ENCODE peak calls at places on chromosomes 12 and 14, in eight cellular contexts. One of them, this sample, is unnamed. For H3K4me1, the result is how much of the 10 kb centered on the place peaks cover.

GRCh38 chr12:54890339-54890738 is 36.0 kb downstream of the MUCL1 start:
- DNase-seq in upper lobe of right lung: no peak
- DNase-seq in heart left ventricle: no peak
- DNase-seq in ovary: no peak
- DNase-seq in lower lobe of right lung: no peak
- DNase-seq in GM23248: no peak
- DNase-seq in Peyer's patch: no peak
- DNase-seq in HepG2: no peak
- DNase-seq in this sample: no peak

GRCh38 chr12:95304673-95305198 is 87.1 kb downstream of the VEZT start:
- DNase-seq in heart left ventricle: no peak
- DNase-seq in upper lobe of right lung: no peak
- DNase-seq in ovary: no peak
- DNase-seq in GM23248: peak
- DNase-seq in lower lobe of right lung: no peak
- DNase-seq in Peyer's patch: no peak
- DNase-seq in HepG2: no peak
- DNase-seq in this sample: no peak

GRCh38 chr12:93758974-93759373 is 81.8 kb downstream of the CRADD start:
- DNase-seq in HepG2: no peak
- DNase-seq in GM23248: no peak
- DNase-seq in Peyer's patch: no peak
- DNase-seq in lower lobe of right lung: no peak
- DNase-seq in upper lobe of right lung: no peak
- DNase-seq in heart left ventricle: no peak
- DNase-seq in ovary: no peak
- DNase-seq in this sample: no peak

GRCh38 chr12:97960741-97961608 is 498.4 kb downstream of the RMST start:
- DNase-seq in upper lobe of right lung: no peak
- DNase-seq in HepG2: peak
- DNase-seq in lower lobe of right lung: no peak
- DNase-seq in ovary: no peak
- DNase-seq in Peyer's patch: no peak
- DNase-seq in heart left ventricle: no peak
- DNase-seq in GM23248: no peak
- DNase-seq in this sample: no peak

GRCh38 chr12:4034926-4035325 is 161.7 kb upstream of the PARP11 start:
- DNase-seq in Peyer's patch: no peak
- DNase-seq in GM23248: no peak
- DNase-seq in ovary: no peak
- DNase-seq in heart left ventricle: no peak
- DNase-seq in HepG2: peak
- DNase-seq in lower lobe of right lung: no peak
- DNase-seq in upper lobe of right lung: no peak
- DNase-seq in this sample: no peak

GRCh38 chr12:25583545-25583944 is 30.5 kb upstream of the LMNTD1 start:
- DNase-seq in Peyer's patch: no peak
- DNase-seq in upper lobe of right lung: no peak
- DNase-seq in GM23248: no peak
- DNase-seq in lower lobe of right lung: no peak
- DNase-seq in HepG2: no peak
- DNase-seq in heart left ventricle: no peak
- DNase-seq in ovary: peak
- DNase-seq in this sample: no peak

GRCh38 chr14:105528859-105529505 is 2.6 kb downstream of the TMEM121 start:
- DNase-seq in ovary: no peak
- DNase-seq in Peyer's patch: no peak
- DNase-seq in upper lobe of right lung: peak
- DNase-seq in HepG2: no peak
- DNase-seq in lower lobe of right lung: peak
- DNase-seq in GM23248: peak
- DNase-seq in heart left ventricle: no peak
- DNase-seq in this sample: no peak

GRCh38 chr12:111322336-111323250 is 46.3 kb downstream of the PHETA1 start:
- DNase-seq in Peyer's patch: no peak
- DNase-seq in lower lobe of right lung: no peak
- DNase-seq in GM23248: peak
- DNase-seq in heart left ventricle: peak
- DNase-seq in ovary: no peak
- DNase-seq in HepG2: no peak
- DNase-seq in upper lobe of right lung: no peak
- DNase-seq in this sample: no peak

GRCh38 chr14:81256289-81256960 is 35.7 kb upstream of the GTF2A1 start:
- DNase-seq in heart left ventricle: no peak
- DNase-seq in Peyer's patch: no peak
- DNase-seq in lower lobe of right lung: no peak
- DNase-seq in upper lobe of right lung: no peak
- DNase-seq in GM23248: no peak
- DNase-seq in ovary: no peak
- DNase-seq in HepG2: no peak
- DNase-seq in this sample: no peak

GRCh38 chr14:103593577-103593976 is 30.8 kb downstream of the COA8 start:
- DNase-seq in upper lobe of right lung: no peak
- DNase-seq in GM23248: no peak
- DNase-seq in ovary: no peak
- DNase-seq in HepG2: no peak
- DNase-seq in lower lobe of right lung: no peak
- DNase-seq in Peyer's patch: peak
- DNase-seq in heart left ventricle: no peak
- DNase-seq in this sample: no peak

GRCh38 chr14:68384335-68384734 is 408.5 kb downstream of the ZFP36L1 start:
- DNase-seq in upper lobe of right lung: no peak
- DNase-seq in GM23248: peak
- DNase-seq in ovary: no peak
- DNase-seq in Peyer's patch: no peak
- DNase-seq in HepG2: no peak
- DNase-seq in lower lobe of right lung: no peak
- DNase-seq in heart left ventricle: peak
- DNase-seq in this sample: no peak

GRCh38 chr14:98904677-98905076 is 367.3 kb downstream of the BCL11B start:
- DNase-seq in heart left ventricle: no peak
- DNase-seq in GM23248: no peak
- DNase-seq in upper lobe of right lung: no peak
- DNase-seq in HepG2: no peak
- DNase-seq in ovary: no peak
- DNase-seq in Peyer's patch: no peak
- DNase-seq in lower lobe of right lung: no peak
- DNase-seq in this sample: no peak

GRCh38 chr14:21098134-21098891 is at the start of gene ZNF219:
- DNase-seq in Peyer's patch: peak
- DNase-seq in ovary: peak
- DNase-seq in heart left ventricle: peak
- DNase-seq in GM23248: peak
- DNase-seq in upper lobe of right lung: peak
- DNase-seq in lower lobe of right lung: peak
- DNase-seq in HepG2: peak
- DNase-seq in this sample: peak

GRCh38 chr14:22489957-22490950 is 98.8 kb downstream of the DAD1 start:
- DNase-seq in GM23248: no peak
- DNase-seq in upper lobe of right lung: no peak
- DNase-seq in ovary: no peak
- DNase-seq in heart left ventricle: no peak
- DNase-seq in Peyer's patch: no peak
- DNase-seq in lower lobe of right lung: no peak
- DNase-seq in HepG2: no peak
- DNase-seq in this sample: no peak

GRCh38 chr14:61418749-61419148 is 97.4 kb downstream of the PRKCH start:
- DNase-seq in upper lobe of right lung: no peak
- DNase-seq in ovary: no peak
- DNase-seq in lower lobe of right lung: no peak
- DNase-seq in GM23248: no peak
- DNase-seq in heart left ventricle: no peak
- DNase-seq in HepG2: no peak
- DNase-seq in Peyer's patch: no peak
- DNase-seq in this sample: no peak

GRCh38 chr14:65846469-65846868 is 433.9 kb downstream of the FUT8 start:
- DNase-seq in Peyer's patch: no peak
- DNase-seq in lower lobe of right lung: no peak
- DNase-seq in ovary: no peak
- DNase-seq in upper lobe of right lung: no peak
- DNase-seq in HepG2: no peak
- DNase-seq in heart left ventricle: no peak
- DNase-seq in GM23248: peak
- DNase-seq in this sample: no peak

GRCh38 chr12:116613256-116613655 is 54.1 kb downstream of the MAP1LC3B2 start:
- DNase-seq in GM23248: no peak
- DNase-seq in HepG2: peak
- DNase-seq in ovary: no peak
- DNase-seq in Peyer's patch: no peak
- DNase-seq in upper lobe of right lung: no peak
- DNase-seq in lower lobe of right lung: no peak
- DNase-seq in heart left ventricle: no peak
- DNase-seq in this sample: no peak

GRCh38 chr12:62194616-62195015 is 65.6 kb upstream of the USP15 start:
- DNase-seq in ovary: no peak
- DNase-seq in GM23248: peak
- DNase-seq in upper lobe of right lung: no peak
- DNase-seq in lower lobe of right lung: no peak
- DNase-seq in heart left ventricle: no peak
- DNase-seq in Peyer's patch: no peak
- DNase-seq in HepG2: no peak
- DNase-seq in this sample: no peak

GRCh38 chr12:28574746-28575592 is 384.7 kb downstream of the CCDC91 start:
- DNase-seq in ovary: no peak
- DNase-seq in lower lobe of right lung: no peak
- DNase-seq in GM23248: no peak
- DNase-seq in upper lobe of right lung: no peak
- DNase-seq in heart left ventricle: no peak
- DNase-seq in Peyer's patch: no peak
- DNase-seq in HepG2: no peak
- DNase-seq in this sample: no peak

GRCh38 chr14:61566537-61567225 is 128.6 kb upstream of the HIF1A start:
- DNase-seq in upper lobe of right lung: no peak
- DNase-seq in GM23248: peak
- DNase-seq in heart left ventricle: no peak
- DNase-seq in HepG2: no peak
- DNase-seq in Peyer's patch: no peak
- DNase-seq in lower lobe of right lung: no peak
- DNase-seq in ovary: no peak
- DNase-seq in this sample: no peak

GRCh38 chr14:50064993-50065392 is 51.4 kb downstream of the VCPKMT start:
- DNase-seq in upper lobe of right lung: peak
- DNase-seq in Peyer's patch: peak
- DNase-seq in GM23248: peak
- DNase-seq in heart left ventricle: no peak
- DNase-seq in HepG2: no peak
- DNase-seq in ovary: no peak
- DNase-seq in lower lobe of right lung: no peak
- DNase-seq in this sample: no peak

GRCh38 chr14:29320261-29320660 is 553.7 kb downstream of the FOXG1 start:
- DNase-seq in upper lobe of right lung: no peak
- DNase-seq in heart left ventricle: no peak
- DNase-seq in GM23248: peak
- DNase-seq in HepG2: no peak
- DNase-seq in lower lobe of right lung: no peak
- DNase-seq in Peyer's patch: no peak
- DNase-seq in ovary: no peak
- DNase-seq in this sample: no peak

GRCh38 chr14:71478542-71478941 is 453.7 kb upstream of the RGS6 start:
- DNase-seq in heart left ventricle: no peak
- DNase-seq in HepG2: no peak
- DNase-seq in lower lobe of right lung: no peak
- DNase-seq in upper lobe of right lung: no peak
- DNase-seq in Peyer's patch: no peak
- DNase-seq in ovary: no peak
- DNase-seq in GM23248: no peak
- DNase-seq in this sample: no peak

GRCh38 chr14:94602722-94603121 is 9.5 kb upstream of the SERPINA3 start:
- DNase-seq in lower lobe of right lung: no peak
- DNase-seq in GM23248: no peak
- DNase-seq in HepG2: no peak
- DNase-seq in upper lobe of right lung: no peak
- DNase-seq in ovary: no peak
- DNase-seq in Peyer's patch: no peak
- DNase-seq in heart left ventricle: no peak
- DNase-seq in this sample: no peak
- H3K27ac ChIP-seq in lower lobe of right lung: no peak
- H3K27ac ChIP-seq in GM23248: peak
- H3K27ac ChIP-seq in HepG2: peak
- H3K27ac ChIP-seq in upper lobe of right lung: peak
- H3K27ac ChIP-seq in ovary: peak
- H3K27ac ChIP-seq in Peyer's patch: peak
- H3K27ac ChIP-seq in heart left ventricle: peak
- H3K27ac ChIP-seq in this sample: peak

GRCh38 chr12:57459055-57459749 is 383 bp upstream of the GLI1 start:
- DNase-seq in lower lobe of right lung: peak
- DNase-seq in heart left ventricle: peak
- DNase-seq in GM23248: peak
- DNase-seq in Peyer's patch: peak
- DNase-seq in ovary: peak
- DNase-seq in upper lobe of right lung: peak
- DNase-seq in HepG2: peak
- DNase-seq in this sample: peak

GRCh38 chr12:57459750-57460400 is at the start of gene GLI1:
- DNase-seq in Peyer's patch: no peak
- DNase-seq in lower lobe of right lung: no peak
- DNase-seq in HepG2: no peak
- DNase-seq in upper lobe of right lung: no peak
- DNase-seq in GM23248: peak
- DNase-seq in ovary: peak
- DNase-seq in heart left ventricle: no peak
- DNase-seq in this sample: no peak

GRCh38 chr12:57461904-57462306 is 2.3 kb downstream of the GLI1 start:
- DNase-seq in GM23248: no peak
- DNase-seq in heart left ventricle: no peak
- DNase-seq in upper lobe of right lung: no peak
- DNase-seq in ovary: no peak
- DNase-seq in Peyer's patch: no peak
- DNase-seq in HepG2: no peak
- DNase-seq in lower lobe of right lung: no peak
- DNase-seq in this sample: no peak

GRCh38 chr12:57461326-57461903 is 1.8 kb downstream of the GLI1 start:
- DNase-seq in GM23248: peak
- DNase-seq in Peyer's patch: peak
- DNase-seq in HepG2: no peak
- DNase-seq in heart left ventricle: peak
- DNase-seq in upper lobe of right lung: peak
- DNase-seq in lower lobe of right lung: no peak
- DNase-seq in ovary: peak
- DNase-seq in this sample: no peak

GRCh38 chr12:57460457-57461325 is 1.1 kb downstream of the GLI1 start:
- DNase-seq in ovary: peak
- DNase-seq in GM23248: no peak
- DNase-seq in upper lobe of right lung: no peak
- DNase-seq in Peyer's patch: no peak
- DNase-seq in heart left ventricle: no peak
- DNase-seq in HepG2: no peak
- DNase-seq in lower lobe of right lung: no peak
- DNase-seq in this sample: no peak
- H3K4me1 ChIP-seq in ovary: under half
- H3K4me1 ChIP-seq in GM23248: under half
- H3K4me1 ChIP-seq in upper lobe of right lung: under half
- H3K4me1 ChIP-seq in Peyer's patch: under half
- H3K4me1 ChIP-seq in heart left ventricle: under half
- H3K4me1 ChIP-seq in HepG2: half or more
- H3K4me1 ChIP-seq in lower lobe of right lung: under half
- H3K4me1 ChIP-seq in this sample: under half

GRCh38 chr12:51368640-51369517 is 22.3 kb downstream of the GALNT6 start:
- DNase-seq in upper lobe of right lung: peak
- DNase-seq in Peyer's patch: peak
- DNase-seq in heart left ventricle: peak
- DNase-seq in ovary: no peak
- DNase-seq in GM23248: no peak
- DNase-seq in lower lobe of right lung: peak
- DNase-seq in HepG2: no peak
- DNase-seq in this sample: no peak
- H3K27ac ChIP-seq in upper lobe of right lung: no peak
- H3K27ac ChIP-seq in Peyer's patch: peak
- H3K27ac ChIP-seq in heart left ventricle: no peak
- H3K27ac ChIP-seq in ovary: no peak
- H3K27ac ChIP-seq in GM23248: no peak
- H3K27ac ChIP-seq in lower lobe of right lung: no peak
- H3K27ac ChIP-seq in HepG2: no peak
- H3K27ac ChIP-seq in this sample: no peak

GRCh38 chr14:58563981-58564380 is 73.8 kb upstream of the DACT1 start:
- DNase-seq in lower lobe of right lung: no peak
- DNase-seq in HepG2: no peak
- DNase-seq in upper lobe of right lung: no peak
- DNase-seq in ovary: no peak
- DNase-seq in Peyer's patch: no peak
- DNase-seq in GM23248: no peak
- DNase-seq in heart left ventricle: no peak
- DNase-seq in this sample: no peak
- H3K4me1 ChIP-seq in lower lobe of right lung: under half
- H3K4me1 ChIP-seq in HepG2: under half
- H3K4me1 ChIP-seq in upper lobe of right lung: under half
- H3K4me1 ChIP-seq in ovary: under half
- H3K4me1 ChIP-seq in Peyer's patch: under half
- H3K4me1 ChIP-seq in GM23248: under half
- H3K4me1 ChIP-seq in heart left ventricle: under half
- H3K4me1 ChIP-seq in this sample: under half

This sample was measured in RWPE2.